ENCODE peak calls at places on chromosomes 1 and 21, in six cellular contexts. I, Q, Z, R, N and A are unnamed samples.

GRCh38 chr1:207959141-207959825 is 48.4 kb upstream of the CD34 start:
- DNase-seq in I (peak; percentile 40), Q (no peak), Z (peak; percentile 57), R (peak; percentile 10), N (peak; percentile 73), A (peak; percentile 98)

GRCh38 chr1:115492880-115493279 is 148.9 kb upstream of the VANGL1 start:
- DNase-seq in I (no peak), Q (no peak), Z (no peak), R (no peak), N (no peak), A (no peak)

GRCh38 chr1:58902830-58903229 is 119.0 kb upstream of the JUN start:
- DNase-seq in I (no peak), Q (no peak), Z (no peak), R (peak; percentile 44), N (no peak), A (no peak)

GRCh38 chr1:169426174-169426716 is 1.0 kb downstream of the CCDC181 start:
- DNase-seq in I (no peak), Q (no peak), Z (no peak), R (no peak), N (no peak), A (no peak)

GRCh38 chr1:9181176-9181906 is 52.4 kb upstream of the GPR157 start:
- DNase-seq in I (peak; percentile 72), Q (peak; percentile 43), Z (peak; percentile 56), R (peak; percentile 57), N (peak; percentile 80), A (peak; percentile 71)

GRCh38 chr1:6106321-6106731 is 60.6 kb downstream of the KCNAB2 start:
- DNase-seq in I (no peak), Q (no peak), Z (no peak), R (no peak), N (peak; percentile 36), A (peak; percentile 39)

GRCh38 chr1:207088731-207089626 is at the start of gene C4BPB:
- DNase-seq in I (no peak), Q (no peak), Z (peak; percentile 50), R (peak; percentile 97), N (no peak), A (no peak)

GRCh38 chr1:36432616-36433015 is 17.6 kb downstream of the OSCP1 start:
- DNase-seq in I (no peak), Q (no peak), Z (peak; percentile 6), R (peak; percentile 8), N (no peak), A (no peak)

GRCh38 chr1:67560580-67561285 is 124.3 kb upstream of the GADD45A start:
- DNase-seq in I (no peak), Q (no peak), Z (no peak), R (no peak), N (no peak), A (peak; percentile 56)

GRCh38 chr1:221937155-221937953 is 195.5 kb upstream of the DUSP10 start:
- DNase-seq in I (no peak), Q (peak; percentile 77), Z (no peak), R (no peak), N (no peak), A (no peak)

GRCh38 chr1:108695515-108695914 is 3.4 kb downstream of the PRPF38B start:
- DNase-seq in I (no peak), Q (no peak), Z (no peak), R (no peak), N (no peak), A (no peak)

GRCh38 chr21:26769613-26770188 is 75.5 kb downstream of the ADAMTS1 start:
- DNase-seq in I (peak; percentile 84), Q (no peak), Z (no peak), R (no peak), N (no peak), A (no peak)

GRCh38 chr1:204148098-204148406 is 3.8 kb downstream of the ETNK2 start:
- DNase-seq in I (no peak), Q (no peak), Z (no peak), R (no peak), N (no peak), A (no peak)

GRCh38 chr21:15874610-15875009 is 144.8 kb downstream of the USP25 start:
- DNase-seq in I (peak; percentile 69), Q (no peak), Z (no peak), R (no peak), N (no peak), A (no peak)

GRCh38 chr1:198686069-198686728 is 47.4 kb downstream of the PTPRC start:
- DNase-seq in I (peak; percentile 72), Q (no peak), Z (no peak), R (no peak), N (no peak), A (no peak)

GRCh38 chr1:61606448-61607312 is 118.3 kb downstream of the TM2D1 start:
- DNase-seq in I (peak; percentile 8), Q (no peak), Z (no peak), R (no peak), N (peak; percentile 51), A (peak; percentile 90)

GRCh38 chr1:108583757-108584156 is 23.9 kb downstream of the EEIG2 start:
- DNase-seq in I (no peak), Q (no peak), Z (no peak), R (no peak), N (no peak), A (no peak)

GRCh38 chr21:42642219-42642745 is 11.1 kb upstream of the PDE9A start:
- DNase-seq in I (no peak), Q (no peak), Z (no peak), R (no peak), N (peak; percentile 9), A (no peak)

GRCh38 chr1:152646656-152647055 is 16.5 kb upstream of the LCE2D start:
- DNase-seq in I (no peak), Q (no peak), Z (no peak), R (no peak), N (no peak), A (no peak)

GRCh38 chr1:17248781-17249180 is at the start of gene PADI3:
- DNase-seq in I (no peak), Q (no peak), Z (no peak), R (no peak), N (no peak), A (no peak)

GRCh38 chr1:55217226-55217996 is 2.2 kb upstream of the USP24 start:
- DNase-seq in I (no peak), Q (no peak), Z (no peak), R (peak; percentile 47), N (no peak), A (no peak)

GRCh38 chr1:168136709-168137514 is at the start of gene GPR161:
- DNase-seq in I (peak; percentile 38), Q (no peak), Z (peak; percentile 76), R (peak; percentile 41), N (peak; percentile 60), A (peak; percentile 83)

GRCh38 chr1:21397813-21398188 is 42.1 kb upstream of the NBPF3 start:
- DNase-seq in I (no peak), Q (no peak), Z (no peak), R (no peak), N (peak; percentile 46), A (no peak)

GRCh38 chr1:179817056-179817455 is 60.5 kb downstream of the TOR1AIP2 start:
- DNase-seq in I (no peak), Q (no peak), Z (no peak), R (no peak), N (no peak), A (no peak)

GRCh38 chr1:247528812-247529474 is 7.3 kb downstream of the OR2C3 start:
- DNase-seq in I (no peak), Q (no peak), Z (no peak), R (no peak), N (no peak), A (no peak)

DNA sequence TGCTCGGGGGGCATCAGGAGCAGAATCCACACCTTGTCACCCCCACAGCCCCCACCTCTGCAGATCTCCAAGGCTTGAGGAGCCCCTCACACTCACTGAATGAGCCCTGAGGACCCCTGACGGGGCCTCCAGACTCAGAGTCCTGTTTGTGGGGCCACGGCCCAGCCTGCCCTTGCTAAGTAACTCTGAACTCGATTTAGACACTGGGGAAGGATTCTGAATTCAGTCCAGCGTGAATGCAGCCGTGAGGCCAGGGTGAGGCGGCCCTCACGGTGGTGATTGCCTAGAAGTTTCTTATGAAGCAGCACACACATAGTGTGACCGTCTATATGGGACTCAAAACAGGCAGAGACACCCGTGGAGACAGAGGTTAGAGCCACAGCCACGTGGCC is 58.9 kb upstream of the ADARB1 start:
- DNase-seq in I (no peak), Q (no peak), Z (no peak), R (no peak), N (no peak), A (no peak)
- H3K4me1 ChIP-seq in I (peaks cover 12% of the 10 kb centered on the region), Q (no peaks in the 10 kb centered on the region), Z (no peaks in the 10 kb centered on the region), R (no peaks in the 10 kb centered on the region), N (no peaks in the 10 kb centered on the region), A (peaks cover 3% of the 10 kb centered on the region)

GRCh38 chr1:81808760-81809159 is 8.0 kb downstream of the ADGRL2 start:
- DNase-seq in I (no peak), Q (no peak), Z (no peak), R (no peak), N (no peak), A (no peak)

GRCh38 chr1:81804320-81804719 is 3.6 kb downstream of the ADGRL2 start:
- DNase-seq in I (no peak), Q (no peak), Z (no peak), R (no peak), N (no peak), A (no peak)

GRCh38 chr1:81803423-81804103 is 2.8 kb downstream of the ADGRL2 start:
- DNase-seq in I (peak; percentile 47), Q (no peak), Z (no peak), R (no peak), N (no peak), A (no peak)

GRCh38 chr1:81805537-81806431 is 5.0 kb downstream of the ADGRL2 start:
- DNase-seq in I (no peak), Q (no peak), Z (no peak), R (no peak), N (no peak), A (no peak)

DNA sequence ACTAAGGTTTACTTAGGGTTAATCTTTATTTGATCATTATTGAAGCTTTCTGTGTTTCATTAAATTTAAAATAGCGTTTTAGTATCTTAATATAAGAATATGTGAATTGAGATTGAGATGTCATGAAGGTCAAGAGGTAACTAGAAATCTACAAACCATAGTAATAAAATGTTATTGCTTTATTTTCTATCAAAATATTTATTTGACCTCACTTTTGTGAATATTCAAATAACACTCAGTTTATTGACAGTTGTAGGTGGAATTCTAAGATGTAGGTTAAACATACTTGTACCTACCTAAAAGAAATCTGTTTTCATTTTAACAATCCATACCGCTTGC is 5.7 kb downstream of the ADGRL2 start:
- DNase-seq in I (no peak), Q (no peak), Z (no peak), R (no peak), N (no peak), A (no peak)
- H3K27me3 ChIP-seq in I (no peaks in the 10 kb centered on the region), Q (peaks cover 9% of the 10 kb centered on the region), Z (peaks cover 6% of the 10 kb centered on the region), R (peaks cover 4% of the 10 kb centered on the region), N (peaks cover 9% of the 10 kb centered on the region), A (no peaks in the 10 kb centered on the region)

DNA sequence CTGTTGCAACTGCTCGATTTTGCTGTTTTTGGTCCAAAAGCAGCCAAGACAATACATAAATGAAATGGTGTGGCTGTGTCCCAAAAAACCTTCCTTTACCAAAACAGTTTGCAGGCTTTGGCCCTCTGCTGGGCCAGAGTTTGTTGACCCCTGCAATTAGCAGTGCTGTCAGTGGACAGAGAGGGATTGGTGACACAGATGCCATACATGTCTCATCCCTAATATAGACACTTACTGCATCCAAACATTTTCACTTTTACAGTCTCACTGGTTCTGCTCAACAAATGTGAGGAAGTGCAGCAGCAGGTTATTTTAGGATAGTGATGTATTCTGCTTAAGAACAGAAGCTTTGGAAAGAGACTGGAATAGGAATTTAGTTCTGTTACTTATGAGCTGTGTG is 462.9 kb upstream of the LRRC7 start:
- DNase-seq in I (no peak), Q (no peak), Z (no peak), R (no peak), N (no peak), A (no peak)
- H3K9me3 ChIP-seq in I (no peaks in the 10 kb centered on the region), Q (no peaks in the 10 kb centered on the region), Z (no peaks in the 10 kb centered on the region), R (no peaks in the 10 kb centered on the region), N (no peaks in the 10 kb centered on the region), A (no peaks in the 10 kb centered on the region)

GRCh38 chr1:7300893-7301292 is 470.2 kb upstream of the VAMP3 start:
- DNase-seq in I (peak; percentile 89), Q (no peak), Z (no peak), R (peak; percentile 73), N (no peak), A (no peak)
- H3K4me1 ChIP-seq in I (peaks cover 32% of the 10 kb centered on the region), Q (no peaks in the 10 kb centered on the region), Z (no peaks in the 10 kb centered on the region), R (no peaks in the 10 kb centered on the region), N (peaks cover 5% of the 10 kb centered on the region), A (peaks cover 2% of the 10 kb centered on the region)